ENCODE peak calls at places on chromosome 20, in seven cellular contexts. One of them, this sample, is unnamed.

GRCh38 chr20:10218536-10219451 is at the start of gene SNAP25:
- DNase-seq in CD8-positive, alpha-beta memory T cell: no peak
- DNase-seq in astrocyte of the spinal cord: peak; percentile 91
- DNase-seq in NCI-H2171: peak; percentile 99
- DNase-seq in NCI-H1694 treated with DMSO at 0.1 percent for 48 hours: peak; percentile 81
- DNase-seq in activated T-helper 1 cell treated with anti-CD3 and anti-CD28 coated beads, Interleukin-2, amount 50 U/mL, for 16 hours: no peak
- DNase-seq in stimulated activated naive CD4-positive, alpha-beta T cell: no peak
- DNase-seq in this sample: peak; percentile 5

GRCh38 chr20:11671015-11671511 is 246.6 kb upstream of the BTBD3 start:
- DNase-seq in CD8-positive, alpha-beta memory T cell: no peak
- DNase-seq in astrocyte of the spinal cord: no peak
- DNase-seq in NCI-H2171: no peak
- DNase-seq in NCI-H1694 treated with DMSO at 0.1 percent for 48 hours: no peak
- DNase-seq in activated T-helper 1 cell treated with anti-CD3 and anti-CD28 coated beads, Interleukin-2, amount 50 U/mL, for 16 hours: no peak
- DNase-seq in stimulated activated naive CD4-positive, alpha-beta T cell: no peak
- DNase-seq in this sample: no peak

GRCh38 chr20:1185781-1186334 is 1.1 kb upstream of the TMEM74B start:
- DNase-seq in CD8-positive, alpha-beta memory T cell: no peak
- DNase-seq in astrocyte of the spinal cord: peak; percentile 7
- DNase-seq in NCI-H2171: peak; percentile 71
- DNase-seq in NCI-H1694 treated with DMSO at 0.1 percent for 48 hours: no peak
- DNase-seq in activated T-helper 1 cell treated with anti-CD3 and anti-CD28 coated beads, Interleukin-2, amount 50 U/mL, for 16 hours: no peak
- DNase-seq in stimulated activated naive CD4-positive, alpha-beta T cell: peak; percentile 12
- DNase-seq in this sample: no peak

GRCh38 chr20:35497320-35497719 is 32.1 kb downstream of the C20orf173 start:
- DNase-seq in CD8-positive, alpha-beta memory T cell: no peak
- DNase-seq in astrocyte of the spinal cord: no peak
- DNase-seq in NCI-H2171: peak; percentile 27
- DNase-seq in NCI-H1694 treated with DMSO at 0.1 percent for 48 hours: no peak
- DNase-seq in activated T-helper 1 cell treated with anti-CD3 and anti-CD28 coated beads, Interleukin-2, amount 50 U/mL, for 16 hours: no peak
- DNase-seq in stimulated activated naive CD4-positive, alpha-beta T cell: no peak
- DNase-seq in this sample: no peak

GRCh38 chr20:51385941-51386530 is 156.5 kb downstream of the NFATC2 start:
- DNase-seq in CD8-positive, alpha-beta memory T cell: no peak
- DNase-seq in astrocyte of the spinal cord: peak; percentile 53
- DNase-seq in NCI-H2171: no peak
- DNase-seq in NCI-H1694 treated with DMSO at 0.1 percent for 48 hours: peak; percentile 1
- DNase-seq in activated T-helper 1 cell treated with anti-CD3 and anti-CD28 coated beads, Interleukin-2, amount 50 U/mL, for 16 hours: no peak
- DNase-seq in stimulated activated naive CD4-positive, alpha-beta T cell: no peak
- DNase-seq in this sample: no peak

GRCh38 chr20:44837949-44838348 is 27.6 kb upstream of the RIMS4 start:
- DNase-seq in CD8-positive, alpha-beta memory T cell: no peak
- DNase-seq in astrocyte of the spinal cord: no peak
- DNase-seq in NCI-H2171: no peak
- DNase-seq in NCI-H1694 treated with DMSO at 0.1 percent for 48 hours: no peak
- DNase-seq in activated T-helper 1 cell treated with anti-CD3 and anti-CD28 coated beads, Interleukin-2, amount 50 U/mL, for 16 hours: no peak
- DNase-seq in stimulated activated naive CD4-positive, alpha-beta T cell: no peak
- DNase-seq in this sample: no peak

GRCh38 chr20:4082406-4083102 is 67.2 kb upstream of the RNF24 start:
- DNase-seq in CD8-positive, alpha-beta memory T cell: no peak
- DNase-seq in astrocyte of the spinal cord: peak; percentile 80
- DNase-seq in NCI-H2171: no peak
- DNase-seq in NCI-H1694 treated with DMSO at 0.1 percent for 48 hours: no peak
- DNase-seq in activated T-helper 1 cell treated with anti-CD3 and anti-CD28 coated beads, Interleukin-2, amount 50 U/mL, for 16 hours: no peak
- DNase-seq in stimulated activated naive CD4-positive, alpha-beta T cell: no peak
- DNase-seq in this sample: no peak

GRCh38 chr20:10716855-10717254 is 43.1 kb upstream of the JAG1 start:
- DNase-seq in CD8-positive, alpha-beta memory T cell: no peak
- DNase-seq in astrocyte of the spinal cord: peak; percentile 45
- DNase-seq in NCI-H2171: no peak
- DNase-seq in NCI-H1694 treated with DMSO at 0.1 percent for 48 hours: no peak
- DNase-seq in activated T-helper 1 cell treated with anti-CD3 and anti-CD28 coated beads, Interleukin-2, amount 50 U/mL, for 16 hours: no peak
- DNase-seq in stimulated activated naive CD4-positive, alpha-beta T cell: no peak
- DNase-seq in this sample: no peak

GRCh38 chr20:59154317-59155013 is 9.2 kb upstream of the ZNF831 start:
- DNase-seq in CD8-positive, alpha-beta memory T cell: no peak
- DNase-seq in astrocyte of the spinal cord: no peak
- DNase-seq in NCI-H2171: no peak
- DNase-seq in NCI-H1694 treated with DMSO at 0.1 percent for 48 hours: no peak
- DNase-seq in activated T-helper 1 cell treated with anti-CD3 and anti-CD28 coated beads, Interleukin-2, amount 50 U/mL, for 16 hours: no peak
- DNase-seq in stimulated activated naive CD4-positive, alpha-beta T cell: no peak
- DNase-seq in this sample: no peak

GRCh38 chr20:34861386-34862084 is 11.1 kb downstream of the GGT7 start:
- DNase-seq in CD8-positive, alpha-beta memory T cell: no peak
- DNase-seq in astrocyte of the spinal cord: no peak
- DNase-seq in NCI-H2171: no peak
- DNase-seq in NCI-H1694 treated with DMSO at 0.1 percent for 48 hours: no peak
- DNase-seq in activated T-helper 1 cell treated with anti-CD3 and anti-CD28 coated beads, Interleukin-2, amount 50 U/mL, for 16 hours: no peak
- DNase-seq in stimulated activated naive CD4-positive, alpha-beta T cell: no peak
- DNase-seq in this sample: no peak

GRCh38 chr20:2386516-2387179 is 5.9 kb downstream of the TGM6 start:
- DNase-seq in CD8-positive, alpha-beta memory T cell: no peak
- DNase-seq in astrocyte of the spinal cord: peak; percentile 29
- DNase-seq in NCI-H2171: no peak
- DNase-seq in NCI-H1694 treated with DMSO at 0.1 percent for 48 hours: no peak
- DNase-seq in activated T-helper 1 cell treated with anti-CD3 and anti-CD28 coated beads, Interleukin-2, amount 50 U/mL, for 16 hours: no peak
- DNase-seq in stimulated activated naive CD4-positive, alpha-beta T cell: no peak
- DNase-seq in this sample: no peak

GRCh38 chr20:18197382-18198070 is 59.9 kb downstream of the KAT14 start:
- DNase-seq in CD8-positive, alpha-beta memory T cell: no peak
- DNase-seq in astrocyte of the spinal cord: no peak
- DNase-seq in NCI-H2171: no peak
- DNase-seq in NCI-H1694 treated with DMSO at 0.1 percent for 48 hours: no peak
- DNase-seq in activated T-helper 1 cell treated with anti-CD3 and anti-CD28 coated beads, Interleukin-2, amount 50 U/mL, for 16 hours: no peak
- DNase-seq in stimulated activated naive CD4-positive, alpha-beta T cell: no peak
- DNase-seq in this sample: no peak

GRCh38 chr20:21156266-21156665 is 30.4 kb downstream of the KIZ start:
- DNase-seq in CD8-positive, alpha-beta memory T cell: no peak
- DNase-seq in astrocyte of the spinal cord: peak; percentile 27
- DNase-seq in NCI-H2171: no peak
- DNase-seq in NCI-H1694 treated with DMSO at 0.1 percent for 48 hours: no peak
- DNase-seq in activated T-helper 1 cell treated with anti-CD3 and anti-CD28 coated beads, Interleukin-2, amount 50 U/mL, for 16 hours: no peak
- DNase-seq in stimulated activated naive CD4-positive, alpha-beta T cell: no peak
- DNase-seq in this sample: no peak

GRCh38 chr20:54633903-54634302 is 158.5 kb downstream of the DOK5 start:
- DNase-seq in CD8-positive, alpha-beta memory T cell: no peak
- DNase-seq in astrocyte of the spinal cord: no peak
- DNase-seq in NCI-H2171: peak; percentile 27
- DNase-seq in NCI-H1694 treated with DMSO at 0.1 percent for 48 hours: peak; percentile 48
- DNase-seq in activated T-helper 1 cell treated with anti-CD3 and anti-CD28 coated beads, Interleukin-2, amount 50 U/mL, for 16 hours: no peak
- DNase-seq in stimulated activated naive CD4-positive, alpha-beta T cell: no peak
- DNase-seq in this sample: no peak

GRCh38 chr20:63548542-63548941 is 993 bp upstream of the SRMS start:
- DNase-seq in CD8-positive, alpha-beta memory T cell: no peak
- DNase-seq in astrocyte of the spinal cord: no peak
- DNase-seq in NCI-H2171: no peak
- DNase-seq in NCI-H1694 treated with DMSO at 0.1 percent for 48 hours: no peak
- DNase-seq in activated T-helper 1 cell treated with anti-CD3 and anti-CD28 coated beads, Interleukin-2, amount 50 U/mL, for 16 hours: no peak
- DNase-seq in stimulated activated naive CD4-positive, alpha-beta T cell: no peak
- DNase-seq in this sample: no peak

GRCh38 chr20:49482173-49482572 is 295 bp downstream of the KCNB1 start:
- DNase-seq in CD8-positive, alpha-beta memory T cell: no peak
- DNase-seq in astrocyte of the spinal cord: no peak
- DNase-seq in NCI-H2171: no peak
- DNase-seq in NCI-H1694 treated with DMSO at 0.1 percent for 48 hours: no peak
- DNase-seq in activated T-helper 1 cell treated with anti-CD3 and anti-CD28 coated beads, Interleukin-2, amount 50 U/mL, for 16 hours: no peak
- DNase-seq in stimulated activated naive CD4-positive, alpha-beta T cell: no peak
- DNase-seq in this sample: no peak

GRCh38 chr20:33232486-33233072 is 3.2 kb upstream of the BPIFA1 start:
- DNase-seq in CD8-positive, alpha-beta memory T cell: no peak
- DNase-seq in astrocyte of the spinal cord: no peak
- DNase-seq in NCI-H2171: peak; percentile 33
- DNase-seq in NCI-H1694 treated with DMSO at 0.1 percent for 48 hours: no peak
- DNase-seq in activated T-helper 1 cell treated with anti-CD3 and anti-CD28 coated beads, Interleukin-2, amount 50 U/mL, for 16 hours: no peak
- DNase-seq in stimulated activated naive CD4-positive, alpha-beta T cell: no peak
- DNase-seq in this sample: no peak

GRCh38 chr20:38157635-38158495 is 7.2 kb downstream of the TGM2 start:
- DNase-seq in CD8-positive, alpha-beta memory T cell: no peak
- DNase-seq in astrocyte of the spinal cord: no peak
- DNase-seq in NCI-H2171: no peak
- DNase-seq in NCI-H1694 treated with DMSO at 0.1 percent for 48 hours: no peak
- DNase-seq in activated T-helper 1 cell treated with anti-CD3 and anti-CD28 coated beads, Interleukin-2, amount 50 U/mL, for 16 hours: no peak
- DNase-seq in stimulated activated naive CD4-positive, alpha-beta T cell: no peak
- DNase-seq in this sample: no peak

GRCh38 chr20:60254901-60255411 is 296.7 kb downstream of the CDH26 start:
- DNase-seq in CD8-positive, alpha-beta memory T cell: no peak
- DNase-seq in astrocyte of the spinal cord: peak; percentile 21
- DNase-seq in NCI-H2171: no peak
- DNase-seq in NCI-H1694 treated with DMSO at 0.1 percent for 48 hours: no peak
- DNase-seq in activated T-helper 1 cell treated with anti-CD3 and anti-CD28 coated beads, Interleukin-2, amount 50 U/mL, for 16 hours: no peak
- DNase-seq in stimulated activated naive CD4-positive, alpha-beta T cell: no peak
- DNase-seq in this sample: no peak

GRCh38 chr20:51473256-51473655 is 69.3 kb downstream of the NFATC2 start:
- DNase-seq in CD8-positive, alpha-beta memory T cell: no peak
- DNase-seq in astrocyte of the spinal cord: no peak
- DNase-seq in NCI-H2171: no peak
- DNase-seq in NCI-H1694 treated with DMSO at 0.1 percent for 48 hours: no peak
- DNase-seq in activated T-helper 1 cell treated with anti-CD3 and anti-CD28 coated beads, Interleukin-2, amount 50 U/mL, for 16 hours: no peak
- DNase-seq in stimulated activated naive CD4-positive, alpha-beta T cell: no peak
- DNase-seq in this sample: no peak

GRCh38 chr20:10250902-10251301 is 32.3 kb downstream of the SNAP25 start:
- DNase-seq in CD8-positive, alpha-beta memory T cell: no peak
- DNase-seq in astrocyte of the spinal cord: peak; percentile 36
- DNase-seq in NCI-H2171: no peak
- DNase-seq in NCI-H1694 treated with DMSO at 0.1 percent for 48 hours: no peak
- DNase-seq in activated T-helper 1 cell treated with anti-CD3 and anti-CD28 coated beads, Interleukin-2, amount 50 U/mL, for 16 hours: no peak
- DNase-seq in stimulated activated naive CD4-positive, alpha-beta T cell: no peak
- DNase-seq in this sample: no peak

GRCh38 chr20:32457476-32457986 is 99.4 kb downstream of the ASXL1 start:
- DNase-seq in CD8-positive, alpha-beta memory T cell: no peak
- DNase-seq in astrocyte of the spinal cord: peak; percentile 57
- DNase-seq in NCI-H2171: peak; percentile 27
- DNase-seq in NCI-H1694 treated with DMSO at 0.1 percent for 48 hours: no peak
- DNase-seq in activated T-helper 1 cell treated with anti-CD3 and anti-CD28 coated beads, Interleukin-2, amount 50 U/mL, for 16 hours: no peak
- DNase-seq in stimulated activated naive CD4-positive, alpha-beta T cell: no peak
- DNase-seq in this sample: no peak

GRCh38 chr20:57678340-57678739 is 31.5 kb downstream of the PMEPA1 start:
- DNase-seq in CD8-positive, alpha-beta memory T cell: no peak
- DNase-seq in astrocyte of the spinal cord: no peak
- DNase-seq in NCI-H2171: peak; percentile 85
- DNase-seq in NCI-H1694 treated with DMSO at 0.1 percent for 48 hours: peak; percentile 46
- DNase-seq in activated T-helper 1 cell treated with anti-CD3 and anti-CD28 coated beads, Interleukin-2, amount 50 U/mL, for 16 hours: no peak
- DNase-seq in stimulated activated naive CD4-positive, alpha-beta T cell: no peak
- DNase-seq in this sample: no peak

GRCh38 chr20:58160451-58161051 is 67.9 kb downstream of the ANKRD60 start:
- DNase-seq in CD8-positive, alpha-beta memory T cell: no peak
- DNase-seq in astrocyte of the spinal cord: peak; percentile 71
- DNase-seq in NCI-H2171: no peak
- DNase-seq in NCI-H1694 treated with DMSO at 0.1 percent for 48 hours: no peak
- DNase-seq in activated T-helper 1 cell treated with anti-CD3 and anti-CD28 coated beads, Interleukin-2, amount 50 U/mL, for 16 hours: no peak
- DNase-seq in stimulated activated naive CD4-positive, alpha-beta T cell: no peak
- DNase-seq in this sample: no peak